ENCODE peak calls at places on chromosome X, in six cellular contexts. V, Z, T, C, W and X are unnamed samples.

GRCh38 chrX:51336584-51336983 is 4.0 kb downstream of the NUDT10 start:
- DNase-seq in V (peak), Z (peak), W (peak), C (peak), T (no peak), X (peak)

GRCh38 chrX:1686642-1687041 is 71.8 kb downstream of the ASMT start:
- DNase-seq in Z (no peak), W (peak), V (no peak), T (no peak), C (peak), X (no peak)

GRCh38 chrX:14934423-14934822 is 61.2 kb downstream of the MOSPD2 start:
- DNase-seq in T (no peak), W (no peak), Z (no peak), V (no peak), C (no peak), X (no peak)

GRCh38 chrX:9670136-9670905 is 95.3 kb downstream of the GPR143 start:
- DNase-seq in V (no peak), W (no peak), T (no peak), Z (no peak), C (peak), X (no peak)

GRCh38 chrX:115413246-115413878 is 123.8 kb downstream of the LUZP4 start:
- DNase-seq in Z (no peak), T (no peak), V (no peak), C (peak), W (peak), X (no peak)

GRCh38 chrX:115147220-115147619 is 42.0 kb upstream of the RBMXL3 start:
- DNase-seq in V (peak), W (no peak), T (no peak), C (peak), Z (peak), X (no peak)

GRCh38 chrX:44036336-44036735 is 63.1 kb upstream of the NDP start:
- DNase-seq in T (peak), C (peak), W (peak), V (no peak), Z (no peak), X (no peak)

GRCh38 chrX:9465380-9466114 is 689 bp downstream of the TBL1X start:
- DNase-seq in V (no peak), W (no peak), Z (peak), T (no peak), C (peak), X (peak)

GRCh38 chrX:137342969-137343368 is 223.0 kb upstream of the ZIC3 start:
- DNase-seq in C (no peak), V (no peak), T (no peak), W (no peak), Z (no peak), X (no peak)

GRCh38 chrX:10031743-10032142 is 64.6 kb downstream of the CLDN34 start:
- DNase-seq in V (no peak), Z (no peak), W (no peak), C (no peak), T (no peak), X (no peak)

GRCh38 chrX:111854778-111855490 is 21.0 kb upstream of the TRPC5OS start:
- DNase-seq in C (peak), V (peak), T (no peak), W (no peak), Z (no peak), X (no peak)

GRCh38 chrX:153459976-153460375 is 10.4 kb downstream of the HAUS7 start:
- DNase-seq in V (peak), T (peak), Z (no peak), W (peak), C (peak), X (no peak)

GRCh38 chrX:104141087-104141760 is 15.6 kb downstream of the SLC25A53 start:
- DNase-seq in V (no peak), C (no peak), W (no peak), Z (no peak), T (no peak), X (no peak)

GRCh38 chrX:118603981-118604380 is 108.4 kb downstream of the DOCK11 start:
- DNase-seq in V (peak), T (no peak), C (peak), Z (peak), W (peak), X (peak)

GRCh38 chrX:154051210-154051810 is 31.6 kb upstream of the IRAK1 start:
- DNase-seq in V (peak), W (peak), Z (peak), C (peak), T (no peak), X (peak)

GRCh38 chrX:9566150-9566621 is 101.3 kb downstream of the TBL1X start:
- DNase-seq in V (peak), C (peak), Z (peak), T (peak), W (peak), X (peak)

GRCh38 chrX:129678176-129678880 is 23.6 kb upstream of the APLN start:
- DNase-seq in T (no peak), V (no peak), C (peak), Z (peak), W (no peak), X (no peak)

GRCh38 chrX:112832481-112833095 is 8.0 kb downstream of the AMOT start:
- DNase-seq in T (no peak), V (peak), Z (no peak), C (peak), W (no peak), X (no peak)

GRCh38 chrX:124726881-124727280 is 380.5 kb downstream of the SH2D1A start:
- DNase-seq in Z (no peak), V (no peak), W (no peak), T (no peak), C (no peak), X (no peak)

GRCh38 chrX:148228521-148228920 is 247.4 kb downstream of the FMR1NB start:
- DNase-seq in W (no peak), C (no peak), Z (no peak), T (no peak), V (no peak), X (no peak)

GRCh38 chrX:5380426-5380825 is 848.2 kb downstream of the NLGN4X start:
- DNase-seq in W (no peak), Z (no peak), V (no peak), C (no peak), T (no peak), X (no peak)

GRCh38 chrX:11908371-11908770 is 150.3 kb downstream of the MSL3 start:
- DNase-seq in V (peak), T (no peak), Z (peak), W (peak), C (peak), X (no peak)

GRCh38 chrX:74085642-74086236 is 218.2 kb upstream of the ZCCHC13 start:
- DNase-seq in W (no peak), T (no peak), V (no peak), Z (no peak), C (no peak), X (no peak)

GRCh38 chrX:5681159-5681558 is 547.5 kb downstream of the NLGN4X start:
- DNase-seq in T (no peak), W (no peak), Z (no peak), C (no peak), V (peak), X (no peak)

GRCh38 chrX:71650333-71650969 is 16.9 kb upstream of the LOC101059915 start:
- DNase-seq in V (no peak), T (no peak), Z (no peak), C (no peak), W (no peak), X (no peak)

GRCh38 chrX:133660356-133660755 is 245.1 kb upstream of the GPC4 start:
- DNase-seq in C (peak), W (no peak), Z (no peak), T (no peak), V (peak), X (no peak)

GRCh38 chrX:136067097-136067496 is 80.2 kb upstream of the FHL1 start:
- DNase-seq in Z (no peak), T (no peak), C (no peak), V (peak), W (no peak), X (no peak)

GRCh38 chrX:4935846-4936245 is 1222.4 kb upstream of the PRKX start:
- DNase-seq in V (peak), C (no peak), W (no peak), Z (no peak), T (no peak), X (no peak)

GRCh38 chrX:107725761-107726555 is 49.6 kb downstream of the TSC22D3 start:
- DNase-seq in W (no peak), Z (no peak), V (peak), T (no peak), C (no peak), X (no peak)

GRCh38 chrX:100615015-100615414 is 21.6 kb downstream of the TSPAN6 start:
- DNase-seq in T (no peak), Z (peak), V (peak), W (peak), C (peak), X (no peak)

GRCh38 chrX:107629533-107629909 is 1.2 kb downstream of the PRPS1 start:
- DNase-seq in V (peak), Z (peak), C (peak), T (no peak), W (peak), X (peak)

GRCh38 chrX:45699158-45699557 is 498.5 kb upstream of the DIPK2B start:
- DNase-seq in W (no peak), V (no peak), C (peak), T (no peak), Z (no peak), X (no peak)

GRCh38 chrX:66674506-66674905 is 35.6 kb upstream of the EDA2R start:
- DNase-seq in V (no peak), T (no peak), C (no peak), Z (no peak), W (no peak), X (no peak)

GRCh38 chrX:55057691-55058249 is 17.1 kb upstream of the PAGE2B start:
- DNase-seq in V (peak), C (peak), Z (peak), T (no peak), W (peak), X (peak)

GRCh38 chrX:123797543-123798447 is 62.1 kb upstream of the XIAP start:
- DNase-seq in Z (no peak), C (no peak), V (no peak), W (no peak), T (no peak), X (no peak)

GRCh38 chrX:71618303-71618721 is at the start of gene CXCR3:
- DNase-seq in Z (no peak), W (no peak), V (no peak), C (no peak), T (no peak), X (peak)

GRCh38 chrX:139828830-139829229 is 104.0 kb downstream of the ATP11C start:
- DNase-seq in T (no peak), W (no peak), C (no peak), Z (no peak), V (no peak), X (no peak)

GRCh38 chrX:153885968-153886903 is at the start of gene L1CAM:
- DNase-seq in T (no peak), Z (no peak), V (peak), W (no peak), C (peak), X (no peak)

GRCh38 chrX:7068939-7069367 is 78.6 kb upstream of the STS start:
- DNase-seq in W (peak), C (peak), Z (no peak), T (no peak), V (peak), X (peak)

GRCh38 chrX:155326610-155327009 is 7.8 kb downstream of the CLIC2 start:
- DNase-seq in W (no peak), V (no peak), Z (no peak), T (no peak), C (no peak), X (no peak)

GRCh38 chrX:155333701-155334100 is 713 bp downstream of the CLIC2 start:
- DNase-seq in V (no peak), C (no peak), W (no peak), T (no peak), Z (no peak), X (no peak)

GRCh38 chrX:155329293-155329692 is 5.1 kb downstream of the CLIC2 start:
- DNase-seq in V (no peak), T (no peak), Z (no peak), W (no peak), C (no peak), X (no peak)

GRCh38 chrX:155334486-155335316 is at the start of gene CLIC2:
- DNase-seq in T (peak), W (peak), V (peak), C (peak), Z (no peak), X (peak)

DNA sequence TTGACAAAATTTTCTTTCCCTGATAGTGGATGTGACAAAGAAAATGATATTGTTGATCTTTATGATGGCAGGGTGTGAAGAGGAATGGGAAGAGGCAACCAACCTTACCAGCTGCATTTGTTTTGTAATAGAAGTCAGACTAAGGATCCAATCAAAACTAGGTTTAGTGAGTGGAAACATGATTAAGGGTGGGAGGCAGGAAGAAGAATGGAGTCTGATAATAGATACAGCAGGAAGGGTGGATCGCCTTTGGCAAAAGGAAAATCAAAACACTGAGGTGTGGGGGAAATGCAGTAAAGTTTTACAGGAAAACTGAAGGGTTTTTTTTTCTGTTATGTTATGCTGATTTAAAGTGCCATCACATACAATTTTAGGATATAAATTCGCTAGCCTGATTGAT is 3.4 kb downstream of the CLIC2 start:
- DNase-seq in Z (no peak), W (no peak), T (no peak), C (no peak), V (no peak), X (no peak)
- H3K4me3 ChIP-seq in Z (no peak), W (no peak), T (no peak), C (no peak), V (no peak), X (no peak)

GRCh38 chrX:101745046-101745445 is 85.4 kb upstream of the ARMCX2 start:
- DNase-seq in C (no peak), Z (no peak), T (no peak), V (no peak), W (no peak), X (no peak)
- H3K4me3 ChIP-seq in C (no peak), Z (no peak), T (no peak), V (no peak), W (no peak), X (no peak)

GRCh38 chrX:150362599-150363481 is at the start of gene MAMLD1:
- DNase-seq in T (no peak), W (peak), Z (peak), C (peak), V (peak), X (peak)

GRCh38 chrX:150363561-150364346 is 637 bp downstream of the MAMLD1 start:
- DNase-seq in C (peak), V (peak), W (no peak), Z (peak), T (no peak), X (peak)

GRCh38 chrX:150360331-150360730 is 2.8 kb upstream of the MAMLD1 start:
- DNase-seq in V (no peak), C (no peak), W (no peak), T (no peak), Z (no peak), X (no peak)

GRCh38 chrX:150361070-150361776 is 1.9 kb upstream of the MAMLD1 start:
- DNase-seq in Z (no peak), W (no peak), V (peak), C (peak), T (no peak), X (no peak)

GRCh38 chrX:150361777-150362351 is 1.3 kb upstream of the MAMLD1 start:
- DNase-seq in Z (no peak), T (no peak), W (no peak), C (peak), V (peak), X (no peak)
- H3K4me3 ChIP-seq in Z (peak), T (peak), W (peak), C (peak), V (peak), X (no peak)

GRCh38 chrX:119757646-119757978 is 776 bp upstream of the SOWAHD start:
- DNase-seq in C (no peak), Z (no peak), V (no peak), W (no peak), T (no peak), X (no peak)
- H3K4me3 ChIP-seq in C (no peak), Z (peak), V (peak), W (no peak), T (no peak), X (no peak)

DNA sequence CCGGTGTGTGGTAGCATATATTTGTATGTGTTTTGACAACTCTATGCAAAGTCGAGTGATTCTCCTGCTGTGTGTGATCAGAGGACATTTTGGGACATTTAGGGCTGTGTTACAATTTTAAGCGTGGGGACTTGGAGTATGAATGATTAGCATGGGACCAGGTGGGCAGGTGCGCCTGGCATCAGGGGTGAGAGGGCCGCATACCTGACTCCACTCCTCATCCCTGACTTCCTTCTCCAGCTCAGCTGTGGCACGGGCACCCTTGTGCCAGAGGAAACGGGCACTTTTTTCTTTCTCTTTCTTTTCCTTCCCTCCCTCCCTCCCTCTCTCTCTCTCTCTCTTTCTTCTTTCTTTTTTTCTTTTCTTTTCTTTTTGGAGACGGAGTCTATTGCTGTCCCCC is 15.7 kb upstream of the PLCXD1 start:
- DNase-seq in W (no peak), V (no peak), C (no peak), T (no peak), Z (no peak), X (no peak)
- H3K4me3 ChIP-seq in W (no peak), V (no peak), C (no peak), T (no peak), Z (no peak), X (no peak)

GRCh38 chrX:119606508-119607389 is 525 bp upstream of the NKRF start:
- DNase-seq in T (no peak), Z (no peak), V (peak), C (peak), W (no peak), X (no peak)
- H3K4me3 ChIP-seq in T (peak), Z (peak), V (peak), C (peak), W (peak), X (peak)

DNA sequence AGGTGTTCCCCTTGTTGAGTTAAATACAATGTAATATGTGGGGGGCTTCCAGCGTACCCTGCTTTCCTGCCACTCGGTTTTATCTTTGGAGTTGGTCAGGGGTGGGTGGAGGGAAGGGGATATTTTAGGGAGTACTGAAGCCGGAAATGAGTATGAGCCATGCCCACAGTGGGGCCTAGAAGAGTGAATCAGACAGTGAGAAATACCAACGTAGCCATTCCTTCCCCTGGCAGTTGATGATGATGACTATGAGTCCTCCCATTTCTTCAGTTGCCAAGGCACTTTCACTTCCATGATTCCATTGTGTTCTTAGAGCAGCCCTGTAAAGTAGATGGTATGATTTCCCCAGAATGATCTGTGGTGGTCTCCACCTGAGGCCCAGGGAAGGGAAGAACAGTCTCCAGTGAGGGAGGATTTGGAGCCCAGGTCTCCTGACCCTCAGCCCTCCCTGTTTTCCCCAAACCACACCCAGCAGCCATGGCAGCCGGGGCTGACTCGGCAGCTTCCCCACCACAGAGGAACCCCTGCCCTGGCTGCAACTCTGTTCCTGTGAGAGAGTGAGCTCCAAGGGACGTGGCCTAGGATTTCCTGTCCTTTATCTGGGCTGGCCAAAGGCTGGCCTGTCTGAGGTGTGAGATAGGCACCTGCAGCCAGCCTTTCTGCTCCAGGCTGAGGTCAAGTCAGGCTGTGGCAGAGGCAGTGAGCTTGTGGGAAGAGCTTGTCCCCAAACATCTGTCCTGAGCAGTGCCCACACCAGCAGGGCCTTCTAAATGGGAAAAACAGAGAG is 52.7 kb downstream of the STARD8 start:
- DNase-seq in V (peak), T (no peak), Z (no peak), W (no peak), C (peak), X (no peak)
- H3K4me3 ChIP-seq in V (no peak), T (no peak), Z (no peak), W (no peak), C (no peak), X (no peak)

GRCh38 chrX:40644175-40644574 is 3.2 kb downstream of the CXorf38 start:
- DNase-seq in C (peak), Z (no peak), W (peak), T (no peak), V (no peak), X (no peak)
- H3K4me3 ChIP-seq in C (peak), Z (no peak), W (no peak), T (peak), V (no peak), X (peak)

GRCh38 chrX:131830400-131831184 is 192.5 kb upstream of the STK26 start:
- DNase-seq in W (peak), Z (no peak), V (peak), T (no peak), C (peak), X (no peak)

GRCh38 chrX:131827935-131828334 is 195.2 kb upstream of the STK26 start:
- DNase-seq in T (no peak), C (peak), V (peak), W (peak), Z (no peak), X (no peak)

GRCh38 chrX:131826572-131826971 is 196.5 kb upstream of the STK26 start:
- DNase-seq in T (no peak), C (no peak), Z (no peak), V (no peak), W (no peak), X (no peak)

GRCh38 chrX:131828482-131828881 is 194.6 kb upstream of the STK26 start:
- DNase-seq in T (no peak), W (no peak), C (no peak), Z (no peak), V (no peak), X (no peak)

DNA sequence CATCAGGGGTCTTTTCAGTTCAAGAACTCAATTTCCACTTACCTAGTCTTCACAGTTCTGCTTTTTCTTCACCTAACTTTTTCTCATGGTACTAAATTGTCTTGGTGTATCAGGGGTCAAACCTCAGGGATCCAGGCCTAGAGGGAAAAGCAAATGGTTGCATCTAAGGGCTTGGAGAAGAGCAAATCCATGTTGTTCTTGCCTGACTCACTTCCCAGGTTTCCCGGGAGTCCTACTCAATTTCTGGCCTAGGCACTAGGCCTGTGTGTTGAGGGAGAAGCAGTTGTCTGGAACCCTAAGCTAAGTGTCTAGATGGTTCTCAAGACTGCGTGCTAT is 191.9 kb upstream of the STK26 start:
- DNase-seq in V (no peak), C (no peak), T (no peak), W (peak), Z (no peak), X (no peak)
- H3K4me3 ChIP-seq in V (no peak), C (no peak), T (no peak), W (peak), Z (no peak), X (no peak)